ENCODE peak calls at places on chromosomes 5 and 9, in five cellular contexts. B is A549, Z is cardiac muscle cell, G is ovary, Y is breast epithelium. M is an unnamed sample.

GRCh38 chr5:140106101-140106500 is 7.8 kb upstream of the PURA start:
- DNase-seq in B (no peak), Z (no peak), G (no peak), Y (no peak), M (no peak)

GRCh38 chr9:99231708-99232107 is 9.6 kb downstream of the SEC61B start:
- DNase-seq in B (peak; percentile 7), Z (peak; percentile 24), G (no peak), Y (no peak), M (no peak)

GRCh38 chr9:114777841-114778240 is 28.0 kb downstream of the TNFSF15 start:
- DNase-seq in B (peak; percentile 16), Z (no peak), G (no peak), Y (no peak), M (no peak)

GRCh38 chr5:104412649-104413240 is 850.2 kb upstream of the NUDT12 start:
- DNase-seq in B (peak; percentile 38), Z (peak; percentile 58), G (no peak), Y (no peak), M (no peak)

GRCh38 chr9:91384954-91385353 is 23.2 kb upstream of the AUH start:
- DNase-seq in B (no peak), Z (no peak), G (no peak), Y (no peak), M (no peak)

GRCh38 chr9:93224591-93224990 is 40.7 kb downstream of the WNK2 start:
- DNase-seq in B (no peak), Z (no peak), G (no peak), Y (no peak), M (no peak)

GRCh38 chr9:115615821-115616665 is 498.1 kb upstream of the TNC start:
- DNase-seq in B (peak; percentile 82), Z (peak; percentile 50), G (no peak), Y (no peak), M (no peak)

GRCh38 chr5:154677921-154678320 is 77.3 kb upstream of the LARP1 start:
- DNase-seq in B (peak; percentile 11), Z (peak; percentile 48), G (no peak), Y (no peak), M (no peak)

GRCh38 chr5:100899675-100900074 is 3.4 kb downstream of the ST8SIA4 start:
- DNase-seq in B (no peak), Z (no peak), G (no peak), Y (no peak), M (no peak)

GRCh38 chr9:100281676-100282387 is 70.9 kb downstream of the TEX10 start:
- DNase-seq in B (no peak), Z (no peak), G (no peak), Y (no peak), M (no peak)

GRCh38 chr5:101306391-101307137 is 403.5 kb upstream of the ST8SIA4 start:
- DNase-seq in B (peak; percentile 53), Z (no peak), G (no peak), Y (no peak), M (no peak)

GRCh38 chr5:38936269-38936668 is 90.5 kb downstream of the OSMR start:
- DNase-seq in B (no peak), Z (no peak), G (no peak), Y (no peak), M (no peak)

GRCh38 chr9:125700791-125701190 is 6.2 kb downstream of the MAPKAP1 start:
- DNase-seq in B (no peak), Z (no peak), G (no peak), Y (no peak), M (no peak)

GRCh38 chr5:39774597-39774996 is 349.8 kb upstream of the DAB2 start:
- DNase-seq in B (no peak), Z (no peak), G (no peak), Y (no peak), M (no peak)

GRCh38 chr5:6315580-6315979 is 62.8 kb downstream of the MED10 start:
- DNase-seq in B (no peak), Z (no peak), G (no peak), Y (no peak), M (no peak)

GRCh38 chr9:71975833-71976232 is 64.4 kb downstream of the C9orf85 start:
- DNase-seq in B (no peak), Z (peak; percentile 14), G (no peak), Y (no peak), M (no peak)

GRCh38 chr5:181186902-181187499 is 18.0 kb downstream of the TRIM7 start:
- DNase-seq in B (peak; percentile 67), Z (no peak), G (no peak), Y (no peak), M (no peak)

GRCh38 chr5:125316913-125317545 is 570.6 kb upstream of the ZNF608 start:
- DNase-seq in B (peak; percentile 6), Z (no peak), G (no peak), Y (no peak), M (no peak)

GRCh38 chr5:79193643-79194042 is 42.3 kb upstream of the JMY start:
- DNase-seq in B (peak; percentile 22), Z (no peak), G (no peak), Y (peak; percentile 68), M (no peak)

GRCh38 chr5:40410231-40410861 is 269.4 kb upstream of the PTGER4 start:
- DNase-seq in B (no peak), Z (peak; percentile 84), G (no peak), Y (no peak), M (no peak)

GRCh38 chr5:32859211-32859641 is 148.1 kb downstream of the NPR3 start:
- DNase-seq in B (no peak), Z (no peak), G (no peak), Y (no peak), M (no peak)

GRCh38 chr5:81922790-81923398 is 48.9 kb upstream of the ATG10 start:
- DNase-seq in B (no peak), Z (no peak), G (no peak), Y (no peak), M (no peak)

GRCh38 chr5:31941356-31941755 is 232.8 kb downstream of the GOLPH3 start:
- DNase-seq in B (no peak), Z (no peak), G (no peak), Y (no peak), M (no peak)

GRCh38 chr9:111917980-111918379 is 21.4 kb downstream of the UGCG start:
- DNase-seq in B (no peak), Z (no peak), G (no peak), Y (no peak), M (peak; percentile 38)

GRCh38 chr9:77926314-77926959 is 105.2 kb downstream of the GNAQ start:
- DNase-seq in B (peak; percentile 31), Z (peak; percentile 76), G (no peak), Y (no peak), M (no peak)

GRCh38 chr5:168142402-168142801 is 149.0 kb upstream of the WWC1 start:
- DNase-seq in B (no peak), Z (no peak), G (no peak), Y (no peak), M (no peak)

GRCh38 chr5:97163360-97163764 is 19.7 kb downstream of the RIOK2 start:
- DNase-seq in B (no peak), Z (peak; percentile 41), G (no peak), Y (no peak), M (no peak)

GRCh38 chr9:107242073-107243063 is 40.7 kb upstream of the RAD23B start:
- DNase-seq in B (no peak), Z (no peak), G (no peak), Y (no peak), M (no peak)

GRCh38 chr9:85024374-85024773 is 354.8 kb downstream of the NTRK2 start:
- DNase-seq in B (no peak), Z (no peak), G (no peak), Y (no peak), M (no peak)

GRCh38 chr9:68851657-68852056 is 146.6 kb downstream of the PIP5K1B start:
- DNase-seq in B (no peak), Z (peak; percentile 2), G (no peak), Y (no peak), M (no peak)

GRCh38 chr9:115513148-115513547 is 395.2 kb upstream of the TNC start:
- DNase-seq in B (no peak), Z (no peak), G (no peak), Y (no peak), M (no peak)

GRCh38 chr5:57221049-57221568 is 47.2 kb downstream of the GPBP1 start:
- DNase-seq in B (peak; percentile 63), Z (peak; percentile 74), G (no peak), Y (no peak), M (peak; percentile 25)

DNA sequence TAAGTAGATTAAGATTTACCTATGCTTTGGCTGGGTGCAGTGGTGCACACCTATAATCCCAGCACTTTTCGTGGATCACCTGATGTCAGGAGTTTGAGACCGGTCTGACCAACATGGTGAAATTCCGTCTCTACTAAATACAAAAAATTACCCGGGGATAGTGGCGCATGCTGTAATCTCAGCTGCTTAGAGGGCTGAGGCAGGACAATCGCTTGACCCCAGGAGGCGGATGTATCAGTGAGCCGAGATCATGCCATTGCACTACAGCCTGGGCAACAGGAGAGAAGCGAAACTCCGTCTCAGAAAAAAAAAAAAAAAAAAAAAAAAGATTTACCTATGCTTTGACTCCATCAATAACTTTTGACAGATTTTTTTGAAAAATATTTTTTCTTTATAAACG is 267.1 kb upstream of the SEMA6A start:
- DNase-seq in B (no peak), Z (no peak), G (no peak), Y (no peak), M (no peak)
- H3K9me3 ChIP-seq in B (no peaks in the 10 kb centered on the region), Z (no peaks in the 10 kb centered on the region), G (no peaks in the 10 kb centered on the region), Y (no peaks in the 10 kb centered on the region), M (no peaks in the 10 kb centered on the region)

GRCh38 chr9:136571525-136571924 is 25.7 kb upstream of the NOTCH1 start:
- DNase-seq in B (no peak), Z (no peak), G (peak; percentile 15), Y (no peak), M (no peak)
- TF ChIP-seq CTCF in B (no peak), Z (no peak), G (no peak), Y (no peak), M (no peak)

GRCh38 chr9:61668846-61669245 is 479.0 kb downstream of the SPATA31A7 start:
- DNase-seq in B (no peak), Z (no peak), G (no peak), Y (no peak), M (no peak)

GRCh38 chr9:61667559-61668121 is 477.8 kb downstream of the SPATA31A7 start:
- DNase-seq in B (no peak), Z (no peak), G (no peak), Y (no peak), M (no peak)

GRCh38 chr9:61670616-61671015 is 480.8 kb downstream of the SPATA31A7 start:
- DNase-seq in B (no peak), Z (no peak), G (no peak), Y (no peak), M (no peak)

GRCh38 chr9:61671276-61671973 is 481.6 kb downstream of the SPATA31A7 start:
- DNase-seq in B (no peak), Z (no peak), G (no peak), Y (peak; percentile 49), M (no peak)

GRCh38 chr9:61669352-61669751 is 479.5 kb downstream of the SPATA31A7 start:
- DNase-seq in B (no peak), Z (no peak), G (no peak), Y (no peak), M (peak; percentile 15)
- H3K9me3 ChIP-seq in B (peaks cover 2% of the 10 kb centered on the region), Z (no peaks in the 10 kb centered on the region), G (no peaks in the 10 kb centered on the region), Y (peaks cover 28% of the 10 kb centered on the region), M (no peaks in the 10 kb centered on the region)

GRCh38 chr5:156812959-156813358 is 37.1 kb upstream of the PPP1R2B start:
- DNase-seq in B (no peak), Z (no peak), G (no peak), Y (no peak), M (no peak)

GRCh38 chr5:156819967-156820581 is 30.0 kb upstream of the PPP1R2B start:
- DNase-seq in B (no peak), Z (no peak), G (no peak), Y (no peak), M (no peak)

GRCh38 chr5:156819537-156819936 is 30.6 kb upstream of the PPP1R2B start:
- DNase-seq in B (no peak), Z (no peak), G (no peak), Y (no peak), M (no peak)

GRCh38 chr5:156815988-156816599 is 34.0 kb upstream of the PPP1R2B start:
- DNase-seq in B (peak; percentile 44), Z (peak; percentile 39), G (no peak), Y (no peak), M (peak; percentile 20)
- TF ChIP-seq CTCF in B (peak; percentile 75), Z (peak; percentile 51), G (no peak), Y (no peak), M (no peak)